ENCODE peak calls at places on chromosomes 2 and 18, in four cellular contexts. P is K562, G is keratinocyte, D is endothelial cell of umbilical vein. W is an unnamed sample.

GRCh38 chr2:191657977-191658376 is 20.0 kb upstream of the NABP1 start:
- DNase-seq in P (no peak), G (no peak), D (peak; percentile 82), W (peak; percentile 78)

GRCh38 chr2:150095361-150095760 is 392.1 kb downstream of the RND3 start:
- DNase-seq in P (no peak), G (no peak), D (no peak), W (no peak)

GRCh38 chr18:9926223-9926894 is 12.5 kb downstream of the VAPA start:
- DNase-seq in P (peak; percentile 53), G (no peak), D (no peak), W (no peak)

GRCh38 chr2:223264541-223265171 is 212.7 kb downstream of the KCNE4 start:
- DNase-seq in P (no peak), G (no peak), D (no peak), W (no peak)

GRCh38 chr2:215684448-215685217 is 248.8 kb upstream of the FN1 start:
- DNase-seq in P (peak; percentile 25), G (no peak), D (no peak), W (peak; percentile 76)

GRCh38 chr2:26193578-26194231 is 20.8 kb downstream of the GAREM2 start:
- DNase-seq in P (no peak), G (no peak), D (no peak), W (peak; percentile 62)

GRCh38 chr2:85702172-85702571 is 8.0 kb downstream of the GNLY start:
- DNase-seq in P (no peak), G (no peak), D (peak; percentile 59), W (peak; percentile 85)

GRCh38 chr2:70992945-70993688 is 1.6 kb downstream of the TEX261 start:
- DNase-seq in P (no peak), G (no peak), D (no peak), W (no peak)

GRCh38 chr2:129741165-129741564 is 238.3 kb upstream of the RAB6C start:
- DNase-seq in P (no peak), G (no peak), D (no peak), W (no peak)
- H3K9me1 ChIP-seq in P (no peaks in the 10 kb centered on the region), G (no peaks in the 10 kb centered on the region), D (no peaks in the 10 kb centered on the region), W (no peaks in the 10 kb centered on the region)

DNA sequence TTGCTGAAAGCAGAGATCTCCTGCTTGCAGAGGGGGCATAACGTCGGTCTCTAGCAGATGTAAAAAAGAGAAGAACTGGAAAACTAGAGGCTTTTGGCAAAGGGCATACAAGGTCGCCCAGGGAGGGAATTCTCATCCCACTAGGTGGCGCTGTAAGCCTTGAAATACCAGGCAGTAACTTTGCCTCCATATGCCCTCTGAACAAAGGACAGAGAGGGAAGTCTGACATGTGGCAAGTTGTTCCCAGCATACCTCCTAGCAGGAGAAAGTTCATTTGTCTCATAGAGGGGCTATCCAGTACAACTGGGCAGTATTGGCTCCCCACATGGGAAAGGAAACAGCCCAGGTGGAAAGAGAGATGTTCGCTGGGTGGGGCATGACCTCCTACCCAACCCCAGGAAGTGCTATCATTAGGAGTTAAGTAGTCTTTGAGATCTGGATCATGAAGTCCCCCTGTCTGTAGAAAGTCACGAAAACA is 40.0 kb downstream of the STK17B start:
- DNase-seq in P (peak; percentile 87), G (no peak), D (peak; percentile 18), W (peak; percentile 44)
- H3K9me1 ChIP-seq in P (no peaks in the 10 kb centered on the region), G (no peaks in the 10 kb centered on the region), D (no peaks in the 10 kb centered on the region), W (no peaks in the 10 kb centered on the region)

GRCh38 chr2:3145471-3146027 is 232.1 kb downstream of the EIPR1 start:
- DNase-seq in P (no peak), G (no peak), D (no peak), W (no peak)
- H3K9me1 ChIP-seq in P (no peaks in the 10 kb centered on the region), G (no peaks in the 10 kb centered on the region), D (no peaks in the 10 kb centered on the region), W (no peaks in the 10 kb centered on the region)

DNA sequence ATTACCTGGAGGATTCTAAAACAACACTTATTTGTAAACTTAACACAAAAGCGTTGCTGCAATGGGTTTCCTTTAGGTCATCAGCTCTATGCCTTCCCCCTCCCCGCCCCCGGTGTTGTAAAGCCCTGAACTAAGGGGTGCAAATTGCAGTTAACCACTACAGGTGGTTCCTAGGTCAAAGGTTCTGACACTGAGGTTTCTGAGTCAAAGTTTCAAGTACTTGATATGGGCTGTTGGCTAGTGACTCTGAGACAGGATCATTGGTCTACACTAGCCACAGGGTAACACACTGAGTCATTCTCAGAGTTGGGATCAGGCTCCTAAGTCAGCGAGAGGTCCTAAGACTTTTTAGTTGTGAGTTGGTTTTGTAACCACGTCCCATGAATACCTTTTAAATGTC is 15.4 kb downstream of the IL1B start:
- DNase-seq in P (peak; percentile 52), G (no peak), D (no peak), W (no peak)
- H3K9me1 ChIP-seq in P (no peaks in the 10 kb centered on the region), G (no peaks in the 10 kb centered on the region), D (no peaks in the 10 kb centered on the region), W (peaks cover 3% of the 10 kb centered on the region)

GRCh38 chr2:238202326-238203103 is 980 bp downstream of the ILKAP start:
- DNase-seq in P (peak; percentile 19), G (no peak), D (peak; percentile 39), W (peak; percentile 18)
- H3K9me1 ChIP-seq in P (no peaks in the 10 kb centered on the region), G (peaks cover 3% of the 10 kb centered on the region), D (no peaks in the 10 kb centered on the region), W (peaks cover 7% of the 10 kb centered on the region)